ENCODE peak calls at places on chromosome 2, in four cellular contexts. Q is adrenal gland, C is A549, W is IMR-90. A is an unnamed sample.

GRCh38 chr2:223760838-223761502 is 76.4 kb downstream of the AP1S3 start:
- DNase-seq in C (peak; percentile 90), Q (peak; percentile 57), W (peak; percentile 89), A (peak; percentile 54)

GRCh38 chr2:153890572-153890971 is 18.9 kb downstream of the GALNT13 start:
- DNase-seq in Q (no peak), C (no peak), W (no peak), A (no peak)

GRCh38 chr2:240293126-240293864 is 142.2 kb upstream of the GPC1 start:
- DNase-seq in C (no peak), Q (no peak), W (no peak), A (no peak)

GRCh38 chr2:101200714-101201113 is 49.5 kb upstream of the TBC1D8 start:
- DNase-seq in W (peak; percentile 31), Q (no peak), C (peak; percentile 14), A (no peak)

GRCh38 chr2:19078709-19079108 is 279.7 kb downstream of the OSR1 start:
- DNase-seq in W (no peak), Q (no peak), C (no peak), A (no peak)

GRCh38 chr2:219541611-219542180 is 1.9 kb downstream of the CHPF start:
- DNase-seq in C (peak; percentile 89), Q (peak; percentile 87), W (peak; percentile 56), A (peak; percentile 92)

GRCh38 chr2:241074901-241075540 is 27.1 kb downstream of the MTERF4 start:
- DNase-seq in Q (no peak), C (no peak), W (no peak), A (no peak)

GRCh38 chr2:64978514-64979268 is 10.5 kb upstream of the SLC1A4 start:
- DNase-seq in W (peak; percentile 64), Q (peak; percentile 27), C (peak; percentile 37), A (no peak)

GRCh38 chr2:10180271-10180670 is 57.7 kb downstream of the RRM2 start:
- DNase-seq in Q (no peak), W (no peak), C (no peak), A (no peak)

GRCh38 chr2:70999362-70999761 is 4.7 kb upstream of the TEX261 start:
- DNase-seq in Q (no peak), C (no peak), W (no peak), A (no peak)

GRCh38 chr2:905833-906140 is 44.9 kb upstream of the SNTG2 start:
- DNase-seq in W (no peak), C (no peak), Q (no peak), A (no peak)

GRCh38 chr2:168585700-168586099 is 129.6 kb downstream of the CERS6 start:
- DNase-seq in C (no peak), W (no peak), Q (no peak), A (no peak)

GRCh38 chr2:3523551-3524041 is 4.3 kb upstream of the ADI1 start:
- DNase-seq in C (no peak), Q (peak; percentile 53), W (peak; percentile 49), A (no peak)

GRCh38 chr2:190838492-190838910 is 42.1 kb upstream of the GLS start:
- DNase-seq in C (peak; percentile 57), Q (peak; percentile 12), W (peak; percentile 89), A (no peak)

GRCh38 chr2:83531211-83531610 is 927.9 kb downstream of the SUCLG1 start:
- DNase-seq in Q (no peak), C (no peak), W (no peak), A (no peak)

GRCh38 chr2:35548171-35548570 is 807.4 kb upstream of the CRIM1 start:
- DNase-seq in Q (no peak), W (peak; percentile 1), C (no peak), A (no peak)

GRCh38 chr2:69214898-69215297 is 172.1 kb downstream of the GFPT1 start:
- DNase-seq in Q (peak; percentile 52), W (peak; percentile 77), C (no peak), A (no peak)

GRCh38 chr2:43323810-43324588 is 97.6 kb upstream of the ZFP36L2 start:
- DNase-seq in Q (no peak), W (no peak), C (no peak), A (no peak)

GRCh38 chr2:202486351-202486750 is 110.2 kb downstream of the BMPR2 start:
- DNase-seq in C (no peak), W (no peak), Q (no peak), A (no peak)

GRCh38 chr2:177030391-177031000 is 182.1 kb upstream of the HNRNPA3 start:
- DNase-seq in Q (no peak), W (no peak), C (no peak), A (no peak)

GRCh38 chr2:219698684-219699439 is 71.4 kb downstream of the SLC4A3 start:
- DNase-seq in Q (no peak), W (no peak), C (no peak), A (no peak)

GRCh38 chr2:240644859-240645301 is 19.6 kb downstream of the GPR35 start:
- DNase-seq in C (no peak), Q (no peak), W (no peak), A (no peak)

GRCh38 chr2:237639441-237640220 is 12.2 kb downstream of the LRRFIP1 start:
- DNase-seq in C (no peak), Q (no peak), W (no peak), A (no peak)

GRCh38 chr2:191038241-191038725 is 24.3 kb upstream of the STAT1 start:
- DNase-seq in C (peak; percentile 68), W (peak; percentile 80), Q (no peak), A (no peak)

GRCh38 chr2:22734373-22735045 is 650.5 kb upstream of the KLHL29 start:
- DNase-seq in W (no peak), C (no peak), Q (no peak), A (no peak)

DNA sequence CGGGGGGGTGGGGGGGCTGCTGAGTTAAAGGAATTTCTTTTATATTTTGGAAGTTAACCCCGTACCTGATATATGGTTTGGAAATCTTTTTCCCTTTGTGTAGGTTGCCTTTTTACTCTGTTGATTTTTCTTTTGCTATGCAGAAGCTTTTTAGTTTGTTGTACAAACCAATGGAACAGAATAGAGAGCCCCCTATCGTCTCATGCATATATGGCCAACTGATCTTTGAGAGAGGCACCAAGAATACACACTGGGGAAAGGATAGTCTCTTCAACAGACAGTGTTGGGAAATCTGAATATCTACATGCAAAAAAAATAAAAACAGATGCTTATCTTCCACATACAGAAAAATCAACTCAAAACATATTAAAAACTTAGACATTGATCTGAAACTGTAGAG is 647.8 kb upstream of the KLHL29 start:
- DNase-seq in Q (no peak), W (no peak), C (no peak), A (no peak)
- TF ChIP-seq CTCF in Q (no peak), W (no peak), C (no peak), A (no peak)

GRCh38 chr2:216495656-216496055 is 3.0 kb upstream of the RPL37A start:
- DNase-seq in C (no peak), W (peak; percentile 77), Q (no peak), A (no peak)
- H3K4me1 ChIP-seq in C (peaks cover 18% of the 10 kb centered on the region), W (peaks cover 21% of the 10 kb centered on the region), Q (peaks cover 25% of the 10 kb centered on the region), A (peaks cover 12% of the 10 kb centered on the region)

DNA sequence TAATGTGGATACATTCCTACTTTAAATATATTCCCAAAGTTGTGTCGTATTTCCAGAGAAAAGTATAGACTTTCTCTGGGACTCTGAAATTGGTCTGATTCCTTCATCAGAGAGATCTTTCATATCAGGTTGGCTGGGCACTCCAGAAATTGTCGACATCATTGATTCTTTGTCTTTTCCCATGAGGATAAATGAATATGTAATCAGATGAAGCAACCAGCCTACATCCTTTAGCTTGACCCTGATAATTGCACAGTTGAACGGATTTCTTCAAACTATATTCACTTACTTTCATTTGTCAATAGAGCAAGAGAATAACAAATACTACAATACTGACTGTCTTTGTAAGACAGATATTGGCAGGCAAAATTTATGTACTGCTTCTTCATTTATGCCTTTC is 680.2 kb upstream of the LRRTM4 start:
- DNase-seq in C (no peak), Q (no peak), W (no peak), A (no peak)
- H3K4me3 ChIP-seq in C (no peak overlapping the region), Q (no peak overlapping the region), W (no peak overlapping the region), A (no peak overlapping the region)

GRCh38 chr2:20225294-20226151 is 593 bp upstream of the SDC1 start:
- DNase-seq in C (peak; percentile 88), W (peak; percentile 50), Q (peak; percentile 66), A (peak; percentile 91)

GRCh38 chr2:20226152-20226545 is 1.2 kb upstream of the SDC1 start:
- DNase-seq in Q (no peak), W (no peak), C (no peak), A (no peak)

GRCh38 chr2:20229322-20230201 is 4.6 kb upstream of the SDC1 start:
- DNase-seq in C (no peak), W (no peak), Q (no peak), A (no peak)

GRCh38 chr2:20231159-20231558 is 6.2 kb upstream of the SDC1 start:
- DNase-seq in Q (no peak), C (no peak), W (no peak), A (peak; percentile 45)

GRCh38 chr2:20227894-20228505 is 3.1 kb upstream of the SDC1 start:
- DNase-seq in W (no peak), Q (no peak), C (no peak), A (peak; percentile 39)
- TF ChIP-seq CTCF in W (no peak), Q (no peak), C (no peak), A (no peak)

DNA sequence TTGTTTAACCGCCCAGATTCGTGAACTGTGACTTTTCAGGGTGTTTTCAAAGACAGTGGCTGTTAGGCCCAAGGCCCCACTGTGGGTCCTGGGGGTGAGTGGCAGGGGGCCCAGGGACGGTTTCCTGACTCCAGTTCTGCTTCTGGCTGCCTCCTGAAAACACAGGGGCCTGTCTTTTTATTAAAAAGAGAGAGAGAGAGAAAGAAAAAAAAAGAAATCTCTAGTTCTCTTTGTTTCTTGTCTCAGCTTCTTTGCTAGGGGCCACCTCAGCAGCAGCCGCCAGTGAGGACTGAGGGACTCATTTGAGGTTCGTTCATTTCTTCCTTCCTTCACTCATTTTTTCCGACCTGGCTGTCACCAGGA is 15.4 kb upstream of the E2F6 start:
- DNase-seq in C (no peak), Q (no peak), W (no peak), A (no peak)
- H3K4me1 ChIP-seq in C (no peaks in the 10 kb centered on the region), Q (no peaks in the 10 kb centered on the region), W (peaks cover 3% of the 10 kb centered on the region), A (peaks cover 6% of the 10 kb centered on the region)

DNA sequence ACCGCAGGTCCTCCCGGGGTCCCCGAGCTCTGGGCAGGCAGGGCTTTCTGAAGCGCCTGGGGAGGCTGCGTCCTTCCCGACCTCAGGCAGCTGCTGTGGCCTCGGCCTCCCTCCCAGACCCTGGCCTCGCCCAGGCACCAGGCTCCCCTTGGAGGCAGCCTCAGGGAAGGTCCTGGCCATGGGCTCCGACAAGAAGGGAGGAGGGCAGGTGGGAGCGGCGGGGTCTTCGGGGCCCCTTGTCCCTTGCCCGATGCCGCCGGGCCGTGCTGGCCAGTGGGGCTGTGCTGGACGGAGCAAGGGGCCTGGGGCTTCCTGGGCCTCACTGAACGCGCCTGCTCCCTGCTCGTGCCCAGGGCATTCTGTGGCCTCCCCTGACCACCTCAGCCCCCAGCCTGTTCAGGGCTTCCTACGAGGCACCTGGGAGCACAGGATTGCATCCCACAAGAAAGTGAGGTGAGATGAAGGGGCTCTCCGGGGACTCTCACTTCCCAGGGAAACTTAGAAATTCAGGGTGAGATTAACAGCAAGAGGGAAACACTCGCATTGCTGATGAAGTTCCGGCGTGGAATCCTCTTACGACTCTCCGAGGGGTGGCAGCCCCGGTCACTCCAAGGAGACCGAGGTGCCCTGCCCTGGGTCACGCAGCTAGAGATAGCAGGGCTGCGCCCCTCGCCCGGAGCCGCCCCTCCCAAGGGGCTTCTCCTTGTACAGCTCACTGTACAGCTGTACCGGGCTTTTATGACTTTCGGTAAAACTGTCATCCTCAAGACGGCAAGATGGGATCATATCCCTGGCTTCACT is 792 bp downstream of the MFSD2B start:
- DNase-seq in Q (no peak), W (no peak), C (no peak), A (no peak)
- H3K4me3 ChIP-seq in Q (no peak overlapping the region), W (no peak overlapping the region), C (no peak overlapping the region), A (no peak overlapping the region)